ENCODE peak calls at places on chromosomes 4 and X, in seven cellular contexts. One of them, this sample, is unnamed.

GRCh38 chr4:143021384-143021783 is 163.3 kb upstream of the USP38 start:
- DNase-seq in HT1080: no peak
- DNase-seq in stimulated activated naive CD8-positive, alpha-beta T cell treated with anti-CD3 and anti-CD28 coated beads, Interleukin-15, Interleukin-2, amounts not matched to agents 100 U/mL and 50 U/mL, for 24 hours: no peak
- DNase-seq in nucleus accumbens: no peak
- DNase-seq in HTR-8/SVneo: no peak
- DNase-seq in NCI-H2107: no peak
- DNase-seq in dermis microvascular lymphatic vessel endothelial cell: no peak
- DNase-seq in this sample: no peak

GRCh38 chr4:185573651-185574199 is 38.4 kb upstream of the PDLIM3 start:
- DNase-seq in HT1080: peak
- DNase-seq in HTR-8/SVneo: peak
- DNase-seq in NCI-H2107: peak
- DNase-seq in nucleus accumbens: no peak
- DNase-seq in dermis microvascular lymphatic vessel endothelial cell: peak
- DNase-seq in stimulated activated naive CD8-positive, alpha-beta T cell treated with anti-CD3 and anti-CD28 coated beads, Interleukin-15, Interleukin-2, amounts not matched to agents 100 U/mL and 50 U/mL, for 24 hours: no peak
- DNase-seq in this sample: no peak

GRCh38 chrX:112851806-112852205 is 11.2 kb upstream of the AMOT start:
- DNase-seq in HTR-8/SVneo: no peak
- DNase-seq in HT1080: no peak
- DNase-seq in NCI-H2107: no peak
- DNase-seq in stimulated activated naive CD8-positive, alpha-beta T cell treated with anti-CD3 and anti-CD28 coated beads, Interleukin-15, Interleukin-2, amounts not matched to agents 100 U/mL and 50 U/mL, for 24 hours: no peak
- DNase-seq in dermis microvascular lymphatic vessel endothelial cell: no peak
- DNase-seq in nucleus accumbens: no peak
- DNase-seq in this sample: no peak

GRCh38 chrX:19688426-19688825 is 173.1 kb upstream of the MAP3K15 start:
- DNase-seq in HT1080: no peak
- DNase-seq in HTR-8/SVneo: no peak
- DNase-seq in nucleus accumbens: no peak
- DNase-seq in stimulated activated naive CD8-positive, alpha-beta T cell treated with anti-CD3 and anti-CD28 coated beads, Interleukin-15, Interleukin-2, amounts not matched to agents 100 U/mL and 50 U/mL, for 24 hours: no peak
- DNase-seq in NCI-H2107: no peak
- DNase-seq in dermis microvascular lymphatic vessel endothelial cell: no peak
- DNase-seq in this sample: no peak

GRCh38 chr4:107719211-107719926 is 665 bp downstream of the PAPSS1 start:
- DNase-seq in HT1080: peak
- DNase-seq in nucleus accumbens: no peak
- DNase-seq in NCI-H2107: no peak
- DNase-seq in dermis microvascular lymphatic vessel endothelial cell: peak
- DNase-seq in HTR-8/SVneo: no peak
- DNase-seq in stimulated activated naive CD8-positive, alpha-beta T cell treated with anti-CD3 and anti-CD28 coated beads, Interleukin-15, Interleukin-2, amounts not matched to agents 100 U/mL and 50 U/mL, for 24 hours: no peak
- DNase-seq in this sample: peak

GRCh38 chr4:110361921-110362320 is 114.0 kb upstream of the ENPEP start:
- DNase-seq in dermis microvascular lymphatic vessel endothelial cell: no peak
- DNase-seq in HT1080: peak
- DNase-seq in NCI-H2107: no peak
- DNase-seq in nucleus accumbens: no peak
- DNase-seq in HTR-8/SVneo: no peak
- DNase-seq in stimulated activated naive CD8-positive, alpha-beta T cell treated with anti-CD3 and anti-CD28 coated beads, Interleukin-15, Interleukin-2, amounts not matched to agents 100 U/mL and 50 U/mL, for 24 hours: no peak
- DNase-seq in this sample: no peak

GRCh38 chrX:22037911-22038537 is 5.9 kb downstream of the PHEX start:
- DNase-seq in nucleus accumbens: no peak
- DNase-seq in HTR-8/SVneo: no peak
- DNase-seq in stimulated activated naive CD8-positive, alpha-beta T cell treated with anti-CD3 and anti-CD28 coated beads, Interleukin-15, Interleukin-2, amounts not matched to agents 100 U/mL and 50 U/mL, for 24 hours: no peak
- DNase-seq in NCI-H2107: no peak
- DNase-seq in HT1080: no peak
- DNase-seq in dermis microvascular lymphatic vessel endothelial cell: no peak
- DNase-seq in this sample: no peak

GRCh38 chr4:173531085-173531965 is 1.3 kb upstream of the HAND2 start:
- DNase-seq in NCI-H2107: no peak
- DNase-seq in dermis microvascular lymphatic vessel endothelial cell: no peak
- DNase-seq in nucleus accumbens: no peak
- DNase-seq in HT1080: no peak
- DNase-seq in stimulated activated naive CD8-positive, alpha-beta T cell treated with anti-CD3 and anti-CD28 coated beads, Interleukin-15, Interleukin-2, amounts not matched to agents 100 U/mL and 50 U/mL, for 24 hours: no peak
- DNase-seq in HTR-8/SVneo: no peak
- DNase-seq in this sample: no peak

GRCh38 chrX:74133156-74133796 is 170.7 kb upstream of the ZCCHC13 start:
- DNase-seq in dermis microvascular lymphatic vessel endothelial cell: peak
- DNase-seq in nucleus accumbens: no peak
- DNase-seq in NCI-H2107: peak
- DNase-seq in stimulated activated naive CD8-positive, alpha-beta T cell treated with anti-CD3 and anti-CD28 coated beads, Interleukin-15, Interleukin-2, amounts not matched to agents 100 U/mL and 50 U/mL, for 24 hours: no peak
- DNase-seq in HT1080: peak
- DNase-seq in HTR-8/SVneo: peak
- DNase-seq in this sample: no peak

GRCh38 chr4:142416711-142417275 is 429.3 kb downstream of the INPP4B start:
- DNase-seq in nucleus accumbens: no peak
- DNase-seq in HTR-8/SVneo: no peak
- DNase-seq in NCI-H2107: no peak
- DNase-seq in stimulated activated naive CD8-positive, alpha-beta T cell treated with anti-CD3 and anti-CD28 coated beads, Interleukin-15, Interleukin-2, amounts not matched to agents 100 U/mL and 50 U/mL, for 24 hours: no peak
- DNase-seq in HT1080: peak
- DNase-seq in dermis microvascular lymphatic vessel endothelial cell: peak
- DNase-seq in this sample: no peak

GRCh38 chr4:33930497-33930896 is 2313.8 kb downstream of the ARAP2 start:
- DNase-seq in NCI-H2107: no peak
- DNase-seq in stimulated activated naive CD8-positive, alpha-beta T cell treated with anti-CD3 and anti-CD28 coated beads, Interleukin-15, Interleukin-2, amounts not matched to agents 100 U/mL and 50 U/mL, for 24 hours: no peak
- DNase-seq in HT1080: no peak
- DNase-seq in dermis microvascular lymphatic vessel endothelial cell: no peak
- DNase-seq in HTR-8/SVneo: no peak
- DNase-seq in nucleus accumbens: no peak
- DNase-seq in this sample: no peak

GRCh38 chr4:29722253-29722652 is 997.9 kb upstream of the PCDH7 start:
- DNase-seq in dermis microvascular lymphatic vessel endothelial cell: no peak
- DNase-seq in NCI-H2107: no peak
- DNase-seq in HT1080: no peak
- DNase-seq in stimulated activated naive CD8-positive, alpha-beta T cell treated with anti-CD3 and anti-CD28 coated beads, Interleukin-15, Interleukin-2, amounts not matched to agents 100 U/mL and 50 U/mL, for 24 hours: no peak
- DNase-seq in HTR-8/SVneo: no peak
- DNase-seq in nucleus accumbens: no peak
- DNase-seq in this sample: no peak

GRCh38 chr4:173332963-173333657 is 1.0 kb downstream of the HMGB2 start:
- DNase-seq in HTR-8/SVneo: no peak
- DNase-seq in stimulated activated naive CD8-positive, alpha-beta T cell treated with anti-CD3 and anti-CD28 coated beads, Interleukin-15, Interleukin-2, amounts not matched to agents 100 U/mL and 50 U/mL, for 24 hours: peak
- DNase-seq in dermis microvascular lymphatic vessel endothelial cell: peak
- DNase-seq in NCI-H2107: no peak
- DNase-seq in nucleus accumbens: no peak
- DNase-seq in HT1080: peak
- DNase-seq in this sample: no peak

GRCh38 chr4:173514641-173515217 is 15.3 kb downstream of the HAND2 start:
- DNase-seq in nucleus accumbens: no peak
- DNase-seq in stimulated activated naive CD8-positive, alpha-beta T cell treated with anti-CD3 and anti-CD28 coated beads, Interleukin-15, Interleukin-2, amounts not matched to agents 100 U/mL and 50 U/mL, for 24 hours: no peak
- DNase-seq in HTR-8/SVneo: no peak
- DNase-seq in NCI-H2107: no peak
- DNase-seq in dermis microvascular lymphatic vessel endothelial cell: no peak
- DNase-seq in HT1080: no peak
- DNase-seq in this sample: no peak

GRCh38 chr4:86358176-86358701 is 1.6 kb downstream of the MAPK10 start:
- DNase-seq in NCI-H2107: no peak
- DNase-seq in stimulated activated naive CD8-positive, alpha-beta T cell treated with anti-CD3 and anti-CD28 coated beads, Interleukin-15, Interleukin-2, amounts not matched to agents 100 U/mL and 50 U/mL, for 24 hours: no peak
- DNase-seq in HTR-8/SVneo: no peak
- DNase-seq in HT1080: no peak
- DNase-seq in nucleus accumbens: peak
- DNase-seq in dermis microvascular lymphatic vessel endothelial cell: no peak
- DNase-seq in this sample: no peak

GRCh38 chr4:55762815-55763214 is 56.8 kb upstream of the EXOC1L start:
- DNase-seq in NCI-H2107: no peak
- DNase-seq in stimulated activated naive CD8-positive, alpha-beta T cell treated with anti-CD3 and anti-CD28 coated beads, Interleukin-15, Interleukin-2, amounts not matched to agents 100 U/mL and 50 U/mL, for 24 hours: no peak
- DNase-seq in dermis microvascular lymphatic vessel endothelial cell: no peak
- DNase-seq in HTR-8/SVneo: no peak
- DNase-seq in HT1080: no peak
- DNase-seq in nucleus accumbens: no peak
- DNase-seq in this sample: no peak

GRCh38 chrX:147978931-147979330 is 2.2 kb upstream of the FMR1NB start:
- DNase-seq in HT1080: peak
- DNase-seq in stimulated activated naive CD8-positive, alpha-beta T cell treated with anti-CD3 and anti-CD28 coated beads, Interleukin-15, Interleukin-2, amounts not matched to agents 100 U/mL and 50 U/mL, for 24 hours: no peak
- DNase-seq in nucleus accumbens: no peak
- DNase-seq in HTR-8/SVneo: peak
- DNase-seq in dermis microvascular lymphatic vessel endothelial cell: no peak
- DNase-seq in NCI-H2107: no peak
- DNase-seq in this sample: no peak

GRCh38 chr4:72319596-72319995 is 249.4 kb downstream of the ADAMTS3 start:
- DNase-seq in stimulated activated naive CD8-positive, alpha-beta T cell treated with anti-CD3 and anti-CD28 coated beads, Interleukin-15, Interleukin-2, amounts not matched to agents 100 U/mL and 50 U/mL, for 24 hours: no peak
- DNase-seq in dermis microvascular lymphatic vessel endothelial cell: peak
- DNase-seq in nucleus accumbens: no peak
- DNase-seq in NCI-H2107: no peak
- DNase-seq in HTR-8/SVneo: no peak
- DNase-seq in HT1080: peak
- DNase-seq in this sample: no peak

GRCh38 chr4:55553442-55553841 is 6.7 kb upstream of the CLOCK start:
- DNase-seq in nucleus accumbens: no peak
- DNase-seq in stimulated activated naive CD8-positive, alpha-beta T cell treated with anti-CD3 and anti-CD28 coated beads, Interleukin-15, Interleukin-2, amounts not matched to agents 100 U/mL and 50 U/mL, for 24 hours: no peak
- DNase-seq in HT1080: no peak
- DNase-seq in dermis microvascular lymphatic vessel endothelial cell: peak
- DNase-seq in HTR-8/SVneo: no peak
- DNase-seq in NCI-H2107: no peak
- DNase-seq in this sample: no peak

GRCh38 chr4:140426610-140427103 is 791 bp downstream of the CLGN start:
- DNase-seq in dermis microvascular lymphatic vessel endothelial cell: no peak
- DNase-seq in nucleus accumbens: no peak
- DNase-seq in HTR-8/SVneo: peak
- DNase-seq in stimulated activated naive CD8-positive, alpha-beta T cell treated with anti-CD3 and anti-CD28 coated beads, Interleukin-15, Interleukin-2, amounts not matched to agents 100 U/mL and 50 U/mL, for 24 hours: no peak
- DNase-seq in HT1080: peak
- DNase-seq in NCI-H2107: no peak
- DNase-seq in this sample: no peak

GRCh38 chr4:151472711-151473110 is 63.7 kb downstream of the FHIP1A start:
- DNase-seq in HT1080: no peak
- DNase-seq in stimulated activated naive CD8-positive, alpha-beta T cell treated with anti-CD3 and anti-CD28 coated beads, Interleukin-15, Interleukin-2, amounts not matched to agents 100 U/mL and 50 U/mL, for 24 hours: no peak
- DNase-seq in NCI-H2107: no peak
- DNase-seq in nucleus accumbens: no peak
- DNase-seq in dermis microvascular lymphatic vessel endothelial cell: no peak
- DNase-seq in HTR-8/SVneo: no peak
- DNase-seq in this sample: no peak

GRCh38 chr4:82688091-82688815 is 110.3 kb downstream of the SCD5 start:
- DNase-seq in nucleus accumbens: no peak
- DNase-seq in stimulated activated naive CD8-positive, alpha-beta T cell treated with anti-CD3 and anti-CD28 coated beads, Interleukin-15, Interleukin-2, amounts not matched to agents 100 U/mL and 50 U/mL, for 24 hours: no peak
- DNase-seq in dermis microvascular lymphatic vessel endothelial cell: no peak
- DNase-seq in HT1080: no peak
- DNase-seq in HTR-8/SVneo: no peak
- DNase-seq in NCI-H2107: no peak
- DNase-seq in this sample: no peak

GRCh38 chr4:77193046-77193445 is 36.0 kb downstream of the CCNG2 start:
- DNase-seq in HTR-8/SVneo: no peak
- DNase-seq in HT1080: no peak
- DNase-seq in nucleus accumbens: no peak
- DNase-seq in stimulated activated naive CD8-positive, alpha-beta T cell treated with anti-CD3 and anti-CD28 coated beads, Interleukin-15, Interleukin-2, amounts not matched to agents 100 U/mL and 50 U/mL, for 24 hours: no peak
- DNase-seq in NCI-H2107: no peak
- DNase-seq in dermis microvascular lymphatic vessel endothelial cell: no peak
- DNase-seq in this sample: no peak

GRCh38 chrX:42748067-42748850 is 29.7 kb downstream of the PPP1R2C start:
- DNase-seq in nucleus accumbens: no peak
- DNase-seq in dermis microvascular lymphatic vessel endothelial cell: no peak
- DNase-seq in HT1080: no peak
- DNase-seq in HTR-8/SVneo: no peak
- DNase-seq in NCI-H2107: no peak
- DNase-seq in stimulated activated naive CD8-positive, alpha-beta T cell treated with anti-CD3 and anti-CD28 coated beads, Interleukin-15, Interleukin-2, amounts not matched to agents 100 U/mL and 50 U/mL, for 24 hours: no peak
- DNase-seq in this sample: no peak

GRCh38 chrX:118216086-118216485 is 99.5 kb upstream of the KLHL13 start:
- DNase-seq in HT1080: peak
- DNase-seq in NCI-H2107: no peak
- DNase-seq in nucleus accumbens: no peak
- DNase-seq in dermis microvascular lymphatic vessel endothelial cell: peak
- DNase-seq in HTR-8/SVneo: no peak
- DNase-seq in stimulated activated naive CD8-positive, alpha-beta T cell treated with anti-CD3 and anti-CD28 coated beads, Interleukin-15, Interleukin-2, amounts not matched to agents 100 U/mL and 50 U/mL, for 24 hours: no peak
- DNase-seq in this sample: no peak

GRCh38 chrX:116240446-116240845 is 69.9 kb downstream of the AGTR2 start:
- DNase-seq in HT1080: peak
- DNase-seq in NCI-H2107: no peak
- DNase-seq in nucleus accumbens: no peak
- DNase-seq in dermis microvascular lymphatic vessel endothelial cell: no peak
- DNase-seq in HTR-8/SVneo: no peak
- DNase-seq in stimulated activated naive CD8-positive, alpha-beta T cell treated with anti-CD3 and anti-CD28 coated beads, Interleukin-15, Interleukin-2, amounts not matched to agents 100 U/mL and 50 U/mL, for 24 hours: no peak
- DNase-seq in this sample: no peak